ENCODE peak calls at places on chromosomes 2 and 18, in ten cellular contexts. N is lower lobe of right lung, R is transverse colon, B is GM23338, I is fibroblast of lung, F is spleen, C is pancreas, Z is body of pancreas, H is GM06990, U is BJ. D is an unnamed sample. For H3K36me3, the result is how much of the 10 kb centered on the place peaks cover.

GRCh38 chr2:133809485-133809884 is 241.2 kb upstream of the NCKAP5 start:
- DNase-seq in N (no peak), R (no peak), B (no peak), I (no peak), F (no peak), C (no peak), Z (no peak), H (no peak), U (no peak), D (no peak)

GRCh38 chr2:173058673-173059072 is 17.0 kb upstream of the MAP3K20 start:
- DNase-seq in N (no peak), R (no peak), B (no peak), I (no peak), F (no peak), C (no peak), Z (no peak), H (no peak), U (no peak), D (no peak)

GRCh38 chr2:20438334-20439192 is 8.3 kb upstream of the RHOB start:
- DNase-seq in N (no peak), R (peak), B (no peak), I (peak), F (peak), C (no peak), Z (peak), H (no peak), U (no peak), D (no peak)

GRCh38 chr2:95060446-95061118 is 35.1 kb downstream of the MAL start:
- DNase-seq in N (no peak), R (no peak), B (no peak), I (no peak), F (peak), C (no peak), Z (no peak), H (no peak), U (no peak), D (no peak)

GRCh38 chr2:235444101-235444597 is 49.7 kb upstream of the AGAP1 start:
- DNase-seq in N (no peak), R (no peak), B (no peak), I (no peak), F (no peak), C (no peak), Z (peak), H (no peak), U (no peak), D (no peak)

GRCh38 chr2:46431481-46432235 is 47.7 kb upstream of the TMEM247 start:
- DNase-seq in N (no peak), R (no peak), B (no peak), I (peak), F (no peak), C (no peak), Z (no peak), H (no peak), U (no peak), D (no peak)

GRCh38 chr2:141522702-141523101 is 608.1 kb downstream of the LRP1B start:
- DNase-seq in N (no peak), R (no peak), B (no peak), I (no peak), F (no peak), C (no peak), Z (no peak), H (no peak), U (no peak), D (no peak)

GRCh38 chr2:43133708-43134570 is 92.5 kb downstream of the ZFP36L2 start:
- DNase-seq in N (peak), R (peak), B (no peak), I (no peak), F (peak), C (no peak), Z (peak), H (peak), U (no peak), D (peak)

GRCh38 chr2:7203056-7203467 is 285.9 kb downstream of the RNF144A start:
- DNase-seq in N (no peak), R (peak), B (peak), I (peak), F (no peak), C (peak), Z (peak), H (peak), U (no peak), D (no peak)

GRCh38 chr18:58520964-58521363 is 107.9 kb downstream of the ALPK2 start:
- DNase-seq in N (no peak), R (no peak), B (no peak), I (no peak), F (no peak), C (no peak), Z (no peak), H (no peak), U (no peak), D (no peak)

GRCh38 chr2:84958135-84959044 is 12.6 kb upstream of the KCMF1 start:
- DNase-seq in N (peak), R (peak), B (peak), I (peak), F (no peak), C (peak), Z (peak), H (no peak), U (peak), D (no peak)

GRCh38 chr2:164164602-164165001 is 428.8 kb upstream of the FIGN start:
- DNase-seq in N (no peak), R (no peak), B (no peak), I (no peak), F (no peak), C (no peak), Z (no peak), H (no peak), U (no peak), D (no peak)

GRCh38 chr18:25284861-25285574 is 66.9 kb downstream of the ZNF521 start:
- DNase-seq in N (no peak), R (no peak), B (peak), I (peak), F (no peak), C (no peak), Z (no peak), H (no peak), U (peak), D (no peak)

GRCh38 chr2:232937278-232937906 is 67.3 kb downstream of the SNORC start:
- DNase-seq in N (no peak), R (no peak), B (no peak), I (peak), F (no peak), C (no peak), Z (no peak), H (no peak), U (no peak), D (no peak)

GRCh38 chr2:121520641-121520994 is 10.1 kb upstream of the RNU4ATAC start:
- DNase-seq in N (no peak), R (no peak), B (no peak), I (no peak), F (no peak), C (no peak), Z (no peak), H (no peak), U (no peak), D (no peak)

GRCh38 chr18:7980136-7980535 is 413.0 kb downstream of the PTPRM start:
- DNase-seq in N (no peak), R (no peak), B (peak), I (no peak), F (no peak), C (no peak), Z (no peak), H (no peak), U (no peak), D (no peak)

GRCh38 chr2:217219141-217219505 is 359.3 kb upstream of the TNP1 start:
- DNase-seq in N (no peak), R (no peak), B (no peak), I (no peak), F (no peak), C (no peak), Z (no peak), H (peak), U (no peak), D (no peak)

GRCh38 chr2:38394903-38395341 is 17.8 kb upstream of the ATL2 start:
- DNase-seq in N (no peak), R (no peak), B (no peak), I (no peak), F (no peak), C (no peak), Z (no peak), H (no peak), U (peak), D (no peak)

DNA sequence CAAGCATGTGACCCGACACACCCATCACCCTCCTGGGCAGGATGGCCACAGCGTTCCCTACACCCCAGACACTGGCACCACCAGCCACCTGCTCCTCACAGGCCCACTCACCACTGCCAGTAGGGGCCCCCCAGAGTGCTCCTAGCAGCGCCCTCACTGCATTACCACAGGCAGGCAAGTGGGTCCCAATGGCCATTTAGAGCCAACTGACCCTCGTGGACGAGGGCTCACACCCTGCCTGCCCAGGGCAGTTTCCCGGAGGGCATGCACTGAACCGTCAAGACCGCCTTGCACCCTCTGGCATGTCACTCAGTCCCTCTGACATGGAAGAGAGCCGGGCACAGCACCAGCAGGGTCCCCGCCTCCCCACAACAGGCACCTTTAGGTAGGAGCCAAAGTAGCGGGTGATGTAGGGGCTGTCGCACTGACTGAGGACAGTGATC is 7.3 kb downstream of the STK25 start:
- DNase-seq in N (peak), R (no peak), B (no peak), I (no peak), F (peak), C (no peak), Z (no peak), H (no peak), U (no peak), D (no peak)
- H3K36me3 ChIP-seq in N (half or more), R (under half), B (under half), I (under half), F (half or more), C (under half), Z (under half), H (under half), U (under half), D (under half)

DNA sequence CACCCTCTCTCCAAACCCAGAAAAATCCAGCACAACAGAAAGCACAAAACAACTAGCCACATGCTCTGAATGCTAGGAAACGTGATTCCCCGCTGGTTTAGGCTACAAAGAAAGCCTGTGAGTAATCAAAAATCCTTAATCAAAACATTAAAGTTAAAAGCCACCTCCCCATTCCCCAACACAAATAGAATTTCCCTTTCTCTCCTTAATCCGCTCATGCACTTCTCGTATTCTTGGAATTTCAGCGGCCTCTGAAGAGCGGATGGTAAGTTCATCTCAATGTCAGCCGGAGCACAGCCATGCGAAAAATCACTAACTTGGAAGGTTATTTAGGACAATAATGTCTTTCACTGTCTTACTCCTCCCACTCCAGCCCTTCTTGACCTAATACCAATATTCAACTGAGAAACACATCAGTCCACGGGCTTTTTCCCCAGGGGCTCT is 126.7 kb downstream of the OSBPL1A start:
- DNase-seq in N (no peak), R (no peak), B (peak), I (peak), F (no peak), C (no peak), Z (no peak), H (no peak), U (no peak), D (no peak)
- TF ChIP-seq CTCF in N (no peak), R (no peak), B (no peak), I (no peak), F (no peak), C (no peak), Z (no peak), H (no peak), U (no peak), D (no peak)

GRCh38 chr2:60898567-60898966 is 17.2 kb downstream of the REL start:
- DNase-seq in N (no peak), R (no peak), B (no peak), I (no peak), F (no peak), C (no peak), Z (no peak), H (no peak), U (no peak), D (no peak)

GRCh38 chr2:60899230-60899891 is 18.0 kb downstream of the REL start:
- DNase-seq in N (no peak), R (no peak), B (no peak), I (no peak), F (no peak), C (no peak), Z (no peak), H (peak), U (no peak), D (no peak)

DNA sequence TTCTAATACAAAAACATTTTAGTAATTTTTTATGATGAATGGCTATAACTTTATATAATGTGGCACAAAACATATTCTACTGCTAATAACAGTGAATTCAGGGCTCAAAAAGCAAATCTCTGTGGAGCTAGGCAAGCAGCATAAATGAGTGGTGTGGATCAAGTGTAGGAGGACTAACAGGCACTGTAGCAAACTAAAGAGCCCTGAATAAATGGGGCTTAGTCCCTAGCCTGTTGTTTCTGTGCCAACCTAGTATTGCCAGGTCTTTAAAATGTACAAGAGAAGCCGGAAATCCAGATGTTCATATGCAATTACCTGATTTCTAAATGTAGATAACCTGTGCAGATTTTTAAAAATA is 18.5 kb downstream of the REL start:
- DNase-seq in N (no peak), R (no peak), B (no peak), I (no peak), F (no peak), C (no peak), Z (no peak), H (no peak), U (no peak), D (no peak)
- H3K36me3 ChIP-seq in N (half or more), R (under half), B (under half), I (under half), F (half or more), C (under half), Z (under half), H (under half), U (under half), D (under half)

GRCh38 chr18:3189884-3190283 is 29.9 kb downstream of the MYOM1 start:
- DNase-seq in N (no peak), R (no peak), B (no peak), I (no peak), F (no peak), C (no peak), Z (no peak), H (no peak), U (no peak), D (no peak)

GRCh38 chr18:3192286-3192685 is 27.5 kb downstream of the MYOM1 start:
- DNase-seq in N (no peak), R (no peak), B (no peak), I (no peak), F (no peak), C (no peak), Z (no peak), H (no peak), U (no peak), D (no peak)

GRCh38 chr18:3184275-3184963 is 35.3 kb downstream of the MYOM1 start:
- DNase-seq in N (no peak), R (no peak), B (no peak), I (no peak), F (no peak), C (no peak), Z (no peak), H (no peak), U (no peak), D (no peak)

GRCh38 chr18:3183103-3183717 is 36.6 kb downstream of the MYOM1 start:
- DNase-seq in N (no peak), R (no peak), B (peak), I (no peak), F (no peak), C (no peak), Z (no peak), H (no peak), U (no peak), D (no peak)

GRCh38 chr18:3186678-3187658 is 32.8 kb downstream of the MYOM1 start:
- DNase-seq in N (no peak), R (no peak), B (no peak), I (peak), F (no peak), C (peak), Z (peak), H (no peak), U (no peak), D (no peak)
- TF ChIP-seq CTCF in N (no peak), R (peak), B (no peak), I (peak), F (no peak), C (peak), Z (peak), H (peak), U (no peak), D (no peak)

DNA sequence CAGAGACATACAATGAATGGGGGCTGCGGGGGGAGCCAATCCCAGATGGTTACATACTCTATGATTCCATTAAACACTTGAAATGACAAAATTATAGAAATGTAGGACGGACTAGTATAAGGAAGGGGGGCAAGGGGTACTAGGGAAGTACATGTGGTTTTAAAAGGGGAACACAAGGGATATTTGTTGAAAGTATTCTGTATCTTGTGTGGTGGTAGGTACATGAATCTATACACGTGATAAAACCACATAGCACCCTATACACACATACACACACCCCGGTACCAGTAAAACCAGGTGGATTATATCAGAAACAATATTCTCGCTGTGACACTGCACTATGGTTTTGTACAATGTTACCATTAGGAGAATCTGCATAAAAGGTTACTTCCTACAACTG is 45.4 kb downstream of the ASXL2 start:
- DNase-seq in N (no peak), R (no peak), B (no peak), I (no peak), F (no peak), C (no peak), Z (no peak), H (no peak), U (no peak), D (no peak)
- H3K36me3 ChIP-seq in N (under half), R (under half), B (under half), I (under half), F (under half), C (under half), Z (under half), H (under half), U (under half), D (under half)

GRCh38 chr2:48018480-48018879 is 112.2 kb upstream of the FBXO11 start:
- DNase-seq in N (no peak), R (no peak), B (no peak), I (no peak), F (no peak), C (no peak), Z (no peak), H (no peak), U (no peak), D (no peak)

GRCh38 chr2:48017136-48017535 is 110.8 kb upstream of the FBXO11 start:
- DNase-seq in N (no peak), R (no peak), B (no peak), I (no peak), F (no peak), C (no peak), Z (no peak), H (no peak), U (no peak), D (no peak)

DNA sequence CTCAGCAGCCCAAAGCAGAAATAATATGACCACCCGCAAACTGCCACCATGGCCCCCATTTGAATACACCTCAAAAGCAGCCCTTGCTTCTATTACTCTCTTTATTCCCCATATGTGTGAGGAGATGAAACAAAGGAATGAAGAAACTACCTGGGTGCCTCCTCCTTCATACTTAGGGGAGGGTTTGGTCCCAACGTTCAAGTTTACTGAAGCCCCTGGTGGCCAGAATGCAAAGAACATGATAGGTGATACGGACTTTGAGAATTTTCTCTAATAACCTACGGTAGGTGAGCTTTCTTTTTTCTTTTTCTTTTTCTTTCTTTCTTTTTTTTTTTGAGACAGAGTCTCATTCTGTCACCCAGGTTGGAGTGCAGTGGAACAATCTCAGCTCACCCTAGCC is 110.3 kb upstream of the FBXO11 start:
- DNase-seq in N (no peak), R (no peak), B (peak), I (no peak), F (no peak), C (no peak), Z (no peak), H (no peak), U (no peak), D (no peak)
- TF ChIP-seq CTCF in N (no peak), R (peak), B (peak), I (peak), F (no peak), C (no peak), Z (no peak), H (peak), U (no peak), D (no peak)

GRCh38 chr2:159716857-159717256 is 4.6 kb downstream of the MARCHF7 start:
- DNase-seq in N (no peak), R (no peak), B (no peak), I (no peak), F (no peak), C (no peak), Z (no peak), H (no peak), U (no peak), D (no peak)
- H3K36me3 ChIP-seq in N (half or more), R (under half), B (under half), I (under half), F (half or more), C (under half), Z (under half), H (under half), U (under half), D (under half)

D was measured in mucosa of descending colon.